ENCODE peak calls at places on chromosome 17, in seven cellular contexts. K, M, Q, W, H, N and E are unnamed samples.
A peak's percentile ranks its signal among the peaks of the same experiment; 100 is the strongest.

GRCh38 chr17:77475012-77475976 is 334.5 kb downstream of the SEC14L1 start:
- DNase-seq in N (no peak), K (no peak), H (no peak), Q (no peak), M (no peak), W (no peak), E (no peak)

GRCh38 chr17:35808240-35808961 is 883 bp upstream of the TAF15 start:
- DNase-seq in W (no peak), H (no peak), N (no peak), M (no peak), Q (no peak), K (no peak), E (no peak)

GRCh38 chr17:50501054-50501453 is 7.2 kb upstream of the MYCBPAP start:
- DNase-seq in K (peak; percentile 54), M (no peak), N (no peak), Q (no peak), W (peak; percentile 47), H (no peak), E (no peak)

GRCh38 chr17:19728114-19728495 is 11.7 kb upstream of the SLC47A2 start:
- DNase-seq in Q (peak; percentile 98), K (peak; percentile 69), N (peak; percentile 93), H (peak; percentile 88), W (peak; percentile 88), M (peak; percentile 91), E (peak; percentile 76)

GRCh38 chr17:13735444-13735843 is 133.7 kb upstream of the HS3ST3A1 start:
- DNase-seq in K (peak; percentile 7), N (no peak), M (no peak), W (no peak), H (no peak), Q (no peak), E (no peak)

GRCh38 chr17:49898547-49899490 is 51.0 kb upstream of the TAC4 start:
- DNase-seq in K (peak; percentile 68), W (no peak), M (no peak), N (peak; percentile 48), H (no peak), Q (peak; percentile 24), E (no peak)

GRCh38 chr17:33972756-33973155 is 282.3 kb upstream of the CCL2 start:
- DNase-seq in Q (no peak), W (no peak), M (no peak), H (no peak), N (no peak), K (no peak), E (no peak)

GRCh38 chr17:48593126-48593829 is at the start of gene HOXB5:
- DNase-seq in M (no peak), W (no peak), K (no peak), N (no peak), Q (no peak), H (no peak), E (no peak)

GRCh38 chr17:65328567-65328966 is 191.4 kb downstream of the RGS9 start:
- DNase-seq in Q (no peak), W (no peak), H (no peak), K (no peak), M (no peak), N (no peak), E (no peak)

GRCh38 chr17:3511841-3512511 is 36.2 kb downstream of the ASPA start:
- DNase-seq in H (no peak), M (no peak), N (no peak), K (no peak), W (no peak), Q (no peak), E (no peak)

GRCh38 chr17:1039511-1040215 is 42.7 kb downstream of the TIMM22 start:
- DNase-seq in W (peak; percentile 75), M (peak; percentile 92), Q (peak; percentile 49), N (peak; percentile 85), K (no peak), H (peak; percentile 70), E (no peak)

GRCh38 chr17:36500745-36501225 is 14.3 kb downstream of the ZNHIT3 start:
- DNase-seq in K (no peak), M (no peak), Q (no peak), H (peak; percentile 38), N (no peak), W (no peak), E (no peak)

GRCh38 chr17:77310336-77310735 is 169.6 kb downstream of the SEC14L1 start:
- DNase-seq in N (no peak), W (no peak), Q (no peak), K (no peak), H (no peak), M (no peak), E (no peak)

GRCh38 chr17:73030501-73030911 is 62.0 kb downstream of the SLC39A11 start:
- DNase-seq in H (peak; percentile 76), Q (no peak), W (peak; percentile 31), N (no peak), M (no peak), K (peak; percentile 26), E (no peak)

GRCh38 chr17:63066158-63066808 is 100.2 kb downstream of the TANC2 start:
- DNase-seq in H (no peak), K (no peak), W (no peak), M (no peak), N (no peak), Q (no peak), E (no peak)

GRCh38 chr17:62761884-62762283 is 46.2 kb downstream of the MARCHF10 start:
- DNase-seq in M (no peak), W (no peak), K (no peak), H (no peak), Q (no peak), N (no peak), E (peak; percentile 92)

GRCh38 chr17:35372846-35373531 is 432 bp downstream of the SLFN11 start:
- DNase-seq in Q (peak; percentile 66), N (no peak), W (peak; percentile 32), M (peak; percentile 53), H (no peak), K (no peak), E (no peak)

GRCh38 chr17:36947922-36948716 is 635 bp upstream of the AATF start:
- DNase-seq in W (no peak), N (no peak), H (no peak), Q (no peak), K (peak; percentile 17), M (no peak), E (no peak)

GRCh38 chr17:66665194-66665593 is 169.7 kb upstream of the CACNG5 start:
- DNase-seq in Q (no peak), W (no peak), M (no peak), H (no peak), K (no peak), N (no peak), E (no peak)

GRCh38 chr17:34393401-34393800 is 30.4 kb upstream of the CCL1 start:
- DNase-seq in N (no peak), K (no peak), M (no peak), H (no peak), W (no peak), Q (no peak), E (no peak)

GRCh38 chr17:41718287-41718645 is 6.1 kb downstream of the GAST start:
- DNase-seq in N (no peak), K (no peak), Q (no peak), W (no peak), H (no peak), M (no peak), E (no peak)

GRCh38 chr17:62062313-62062712 is 2.8 kb downstream of the MED13 start:
- DNase-seq in W (no peak), M (no peak), Q (no peak), N (no peak), H (no peak), K (no peak), E (no peak)

GRCh38 chr17:57486978-57487377 is 230.7 kb downstream of the MSI2 start:
- DNase-seq in W (no peak), N (no peak), K (no peak), H (no peak), Q (peak; percentile 25), M (no peak), E (no peak)

GRCh38 chr17:65193305-65194293 is 56.4 kb downstream of the RGS9 start:
- DNase-seq in N (no peak), M (no peak), K (no peak), W (no peak), H (no peak), Q (no peak), E (no peak)

DNA sequence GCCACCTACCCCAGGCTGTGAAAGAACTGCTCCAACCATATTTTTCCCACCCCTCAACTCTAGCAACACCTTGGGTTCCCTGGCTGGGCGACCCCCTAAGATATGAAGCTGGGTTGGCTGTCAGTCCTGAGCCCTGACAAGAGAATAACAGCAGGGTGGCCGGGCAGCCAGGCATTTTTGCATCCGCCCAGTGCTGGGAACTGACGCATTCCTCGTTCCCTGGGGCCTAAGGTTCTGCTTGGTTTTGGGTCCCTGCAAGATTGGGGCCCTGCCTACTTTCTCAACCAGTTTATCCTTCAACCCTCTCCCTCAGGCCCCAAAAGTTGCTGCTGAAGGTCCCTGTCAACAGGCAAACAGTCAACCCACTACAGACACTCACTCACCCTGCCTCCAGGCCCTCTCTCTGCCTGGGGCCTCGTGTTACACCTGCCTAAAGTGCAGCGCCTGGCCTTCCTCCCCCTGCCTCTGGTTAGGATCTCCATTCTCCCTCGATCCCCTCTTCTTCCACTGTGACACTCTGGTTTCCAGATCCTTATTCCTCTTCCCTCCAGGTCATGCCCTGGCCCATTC is 151.5 kb downstream of the STX8 start:
- DNase-seq in H (no peak), W (no peak), N (no peak), Q (no peak), K (no peak), M (no peak), E (no peak)
- H3K4me3 ChIP-seq in H (no peak overlapping the region), W (no peak overlapping the region), N (no peak overlapping the region), Q (no peak overlapping the region), K (no peak overlapping the region), M (no peak overlapping the region), E (no peak overlapping the region)

GRCh38 chr17:74217036-74217725 is 3.8 kb downstream of the TTYH2 start:
- DNase-seq in H (no peak), W (no peak), Q (no peak), N (no peak), K (peak; percentile 36), M (no peak), E (no peak)
- H3K4me1 ChIP-seq in H (peaks cover 12% of the 10 kb centered on the region), W (peaks cover 45% of the 10 kb centered on the region), Q (peaks cover 18% of the 10 kb centered on the region), N (peaks cover 9% of the 10 kb centered on the region), K (peaks cover 4% of the 10 kb centered on the region), M (peaks cover 20% of the 10 kb centered on the region), E (peaks cover 8% of the 10 kb centered on the region)

DNA sequence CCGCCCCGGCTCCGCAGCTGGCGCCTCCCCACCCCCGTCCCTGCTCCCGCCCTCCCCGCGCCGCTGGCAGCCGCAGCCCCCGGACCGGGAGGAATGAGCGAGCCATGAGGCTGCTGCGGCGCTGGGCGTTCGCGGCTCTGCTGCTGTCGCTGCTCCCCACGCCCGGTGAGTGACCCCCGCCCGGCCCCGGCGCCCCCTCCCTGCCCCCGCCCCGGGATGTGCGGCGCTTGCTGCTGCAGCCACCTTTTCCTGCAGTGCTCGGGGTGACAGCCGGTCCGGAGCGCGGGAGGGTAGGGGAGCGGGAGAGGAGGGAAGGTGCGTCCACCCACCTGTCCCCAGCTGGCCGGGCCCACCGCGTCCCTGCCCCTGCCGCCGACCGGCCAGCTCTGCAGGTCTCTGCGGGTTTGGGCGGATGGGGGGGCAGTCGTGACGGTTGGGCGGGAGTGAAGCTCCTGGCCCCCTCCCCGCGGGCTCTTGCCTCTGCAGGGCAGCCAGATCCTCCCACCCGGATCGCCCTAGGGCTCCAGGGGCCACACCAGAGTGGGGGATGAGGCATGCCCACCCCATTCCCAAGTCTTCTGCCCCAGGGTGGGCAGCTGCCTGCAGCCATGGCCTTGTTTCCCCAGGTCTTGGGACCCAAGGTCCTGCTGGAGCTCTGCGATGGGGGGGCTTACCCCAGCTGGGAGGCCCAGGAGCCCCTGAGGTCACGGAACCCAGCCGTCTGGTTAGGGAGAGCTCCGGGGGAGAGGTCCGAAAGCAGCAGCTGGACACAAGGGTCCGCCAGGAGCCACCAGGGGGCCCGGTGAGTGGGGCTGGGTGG is 518 bp downstream of the ADAM11 start:
- DNase-seq in W (no peak), M (no peak), K (no peak), Q (no peak), N (no peak), H (no peak), E (peak; percentile 61)
- H3K4me3 ChIP-seq in W (peak overlapping the region; percentile 54), M (peak overlapping the region; percentile 53), K (peak overlapping the region; percentile 64), Q (no peak overlapping the region), N (no peak overlapping the region), H (no peak overlapping the region), E (peak overlapping the region; percentile 24)

GRCh38 chr17:81518785-81519283 is 6.2 kb upstream of the ACTG1 start:
- DNase-seq in M (peak; percentile 82), W (peak; percentile 70), H (peak; percentile 49), K (peak; percentile 58), Q (peak; percentile 72), N (no peak), E (peak; percentile 74)
- H3K4me1 ChIP-seq in M (peaks cover 50% of the 10 kb centered on the region), W (peaks cover 63% of the 10 kb centered on the region), H (peaks cover 14% of the 10 kb centered on the region), K (peaks cover 43% of the 10 kb centered on the region), Q (peaks cover 52% of the 10 kb centered on the region), N (peaks cover 39% of the 10 kb centered on the region), E (peaks cover 5% of the 10 kb centered on the region)